ENCODE peak calls at places on chromosomes 5 and 9, in nine cellular contexts. One of them, this sample, is unnamed.

GRCh38 chr9:76699966-76700365 is 64.3 kb upstream of the PCA3 start:
- DNase-seq in epithelial cell of esophagus: peak
- DNase-seq in cardiac muscle cell: peak
- DNase-seq in GM23338: no peak
- DNase-seq in progenitor cell of endocrine pancreas: no peak
- DNase-seq in K562: no peak
- DNase-seq in glutamatergic neuron: no peak
- DNase-seq in heart right ventricle: no peak
- DNase-seq in CD4-positive, alpha-beta T cell: no peak
- DNase-seq in this sample: no peak

GRCh38 chr5:3033033-3033755 is 281.7 kb upstream of the IRX2 start:
- DNase-seq in heart right ventricle: no peak
- DNase-seq in GM23338: no peak
- DNase-seq in epithelial cell of esophagus: no peak
- DNase-seq in progenitor cell of endocrine pancreas: no peak
- DNase-seq in CD4-positive, alpha-beta T cell: no peak
- DNase-seq in glutamatergic neuron: no peak
- DNase-seq in cardiac muscle cell: no peak
- DNase-seq in K562: no peak
- DNase-seq in this sample: no peak

GRCh38 chr9:80147866-80148265 is 576.1 kb downstream of the TLE4 start:
- DNase-seq in epithelial cell of esophagus: no peak
- DNase-seq in K562: no peak
- DNase-seq in GM23338: no peak
- DNase-seq in cardiac muscle cell: no peak
- DNase-seq in CD4-positive, alpha-beta T cell: no peak
- DNase-seq in progenitor cell of endocrine pancreas: no peak
- DNase-seq in glutamatergic neuron: no peak
- DNase-seq in heart right ventricle: no peak
- DNase-seq in this sample: no peak

GRCh38 chr5:83426855-83427254 is 44.7 kb upstream of the VCAN start:
- DNase-seq in CD4-positive, alpha-beta T cell: no peak
- DNase-seq in glutamatergic neuron: no peak
- DNase-seq in K562: no peak
- DNase-seq in heart right ventricle: no peak
- DNase-seq in GM23338: no peak
- DNase-seq in progenitor cell of endocrine pancreas: no peak
- DNase-seq in epithelial cell of esophagus: no peak
- DNase-seq in cardiac muscle cell: no peak
- DNase-seq in this sample: peak

GRCh38 chr9:115847245-115847644 is 306.3 kb upstream of the PAPPA start:
- DNase-seq in heart right ventricle: no peak
- DNase-seq in cardiac muscle cell: peak
- DNase-seq in K562: no peak
- DNase-seq in GM23338: no peak
- DNase-seq in epithelial cell of esophagus: peak
- DNase-seq in CD4-positive, alpha-beta T cell: no peak
- DNase-seq in glutamatergic neuron: no peak
- DNase-seq in progenitor cell of endocrine pancreas: no peak
- DNase-seq in this sample: no peak

GRCh38 chr5:138336952-138337684 is 948 bp upstream of the FAM53C start:
- DNase-seq in heart right ventricle: peak
- DNase-seq in cardiac muscle cell: peak
- DNase-seq in glutamatergic neuron: peak
- DNase-seq in GM23338: peak
- DNase-seq in CD4-positive, alpha-beta T cell: no peak
- DNase-seq in progenitor cell of endocrine pancreas: peak
- DNase-seq in epithelial cell of esophagus: peak
- DNase-seq in K562: peak
- DNase-seq in this sample: no peak

GRCh38 chr9:21252727-21253547 is 13.1 kb upstream of the IFNA14 start:
- DNase-seq in heart right ventricle: peak
- DNase-seq in progenitor cell of endocrine pancreas: no peak
- DNase-seq in GM23338: peak
- DNase-seq in epithelial cell of esophagus: peak
- DNase-seq in glutamatergic neuron: peak
- DNase-seq in CD4-positive, alpha-beta T cell: no peak
- DNase-seq in cardiac muscle cell: peak
- DNase-seq in K562: no peak
- DNase-seq in this sample: peak

GRCh38 chr5:150436141-150436680 is 13.3 kb downstream of the RPS14 start:
- DNase-seq in heart right ventricle: peak
- DNase-seq in progenitor cell of endocrine pancreas: peak
- DNase-seq in GM23338: peak
- DNase-seq in glutamatergic neuron: peak
- DNase-seq in epithelial cell of esophagus: peak
- DNase-seq in K562: peak
- DNase-seq in cardiac muscle cell: peak
- DNase-seq in CD4-positive, alpha-beta T cell: peak
- DNase-seq in this sample: peak

GRCh38 chr5:5351288-5352089 is 71.0 kb upstream of the ICE1 start:
- DNase-seq in glutamatergic neuron: no peak
- DNase-seq in epithelial cell of esophagus: no peak
- DNase-seq in CD4-positive, alpha-beta T cell: no peak
- DNase-seq in GM23338: no peak
- DNase-seq in progenitor cell of endocrine pancreas: no peak
- DNase-seq in heart right ventricle: no peak
- DNase-seq in cardiac muscle cell: peak
- DNase-seq in K562: no peak
- DNase-seq in this sample: no peak

GRCh38 chr9:15277400-15278137 is 29.4 kb downstream of the TTC39B start:
- DNase-seq in K562: no peak
- DNase-seq in heart right ventricle: no peak
- DNase-seq in cardiac muscle cell: peak
- DNase-seq in progenitor cell of endocrine pancreas: no peak
- DNase-seq in epithelial cell of esophagus: peak
- DNase-seq in GM23338: peak
- DNase-seq in glutamatergic neuron: no peak
- DNase-seq in CD4-positive, alpha-beta T cell: no peak
- DNase-seq in this sample: peak

DNA sequence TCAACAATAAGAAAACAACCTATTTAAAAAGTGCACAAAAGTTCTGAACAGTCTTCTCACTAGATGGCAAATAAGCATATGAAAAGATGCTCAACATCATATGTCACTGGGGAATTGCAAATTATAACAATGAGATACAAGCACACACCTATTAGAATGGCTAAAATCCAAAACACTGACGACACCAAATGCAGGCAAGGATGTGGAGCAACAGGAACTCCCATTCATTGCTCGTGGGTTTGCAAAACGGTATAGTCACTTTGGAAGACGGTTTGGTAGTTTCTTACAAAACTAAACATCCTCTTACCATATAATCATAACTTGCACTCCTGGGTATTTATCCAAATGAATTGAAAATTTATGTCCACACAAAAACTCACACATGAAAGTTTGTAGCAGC is 100.9 kb upstream of the TBC1D2 start:
- DNase-seq in CD4-positive, alpha-beta T cell: no peak
- DNase-seq in glutamatergic neuron: no peak
- DNase-seq in heart right ventricle: no peak
- DNase-seq in progenitor cell of endocrine pancreas: no peak
- DNase-seq in cardiac muscle cell: peak
- DNase-seq in K562: no peak
- DNase-seq in epithelial cell of esophagus: no peak
- DNase-seq in GM23338: no peak
- DNase-seq in this sample: no peak
- TF ChIP-seq CTCF in CD4-positive, alpha-beta T cell: no peak
- TF ChIP-seq CTCF in glutamatergic neuron: no peak
- TF ChIP-seq CTCF in heart right ventricle: no peak
- TF ChIP-seq CTCF in progenitor cell of endocrine pancreas: no peak
- TF ChIP-seq CTCF in cardiac muscle cell: no peak
- TF ChIP-seq CTCF in K562: no peak
- TF ChIP-seq CTCF in epithelial cell of esophagus: no peak
- TF ChIP-seq CTCF in GM23338: no peak
- TF ChIP-seq CTCF in this sample: no peak

DNA sequence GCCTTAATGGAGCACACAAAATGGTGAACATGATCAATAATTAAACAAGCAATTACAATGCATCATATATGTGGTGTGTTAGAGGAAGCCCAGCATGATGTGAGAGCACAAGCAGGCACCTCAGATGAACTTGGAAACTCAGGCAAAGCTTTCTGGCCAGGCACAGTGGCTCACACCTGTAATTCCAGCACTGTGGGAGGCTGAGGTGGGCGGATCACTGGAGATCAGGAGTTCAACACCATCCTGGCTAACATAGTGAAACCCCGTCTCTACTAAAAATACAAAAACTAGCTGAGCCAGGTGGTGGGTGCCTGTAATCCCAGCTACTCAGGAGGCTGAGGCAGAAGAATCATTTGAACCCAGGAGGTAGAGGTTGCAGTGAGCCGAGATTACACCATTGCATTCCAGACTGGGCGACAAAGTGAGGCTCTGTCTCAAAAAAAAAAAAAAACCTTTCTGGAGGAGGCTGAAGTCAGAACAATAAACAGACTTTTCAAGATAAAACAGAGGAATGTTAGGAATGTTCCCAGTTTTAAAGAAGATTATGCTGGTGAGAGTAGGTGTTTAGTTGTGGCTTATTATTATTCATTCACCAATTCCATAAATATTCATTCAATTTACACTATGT is 159.4 kb downstream of the CEMIP2 start:
- DNase-seq in epithelial cell of esophagus: no peak
- DNase-seq in progenitor cell of endocrine pancreas: no peak
- DNase-seq in glutamatergic neuron: no peak
- DNase-seq in GM23338: peak
- DNase-seq in heart right ventricle: no peak
- DNase-seq in CD4-positive, alpha-beta T cell: no peak
- DNase-seq in K562: no peak
- DNase-seq in cardiac muscle cell: peak
- DNase-seq in this sample: no peak
- TF ChIP-seq CTCF in epithelial cell of esophagus: no peak
- TF ChIP-seq CTCF in progenitor cell of endocrine pancreas: no peak
- TF ChIP-seq CTCF in glutamatergic neuron: no peak
- TF ChIP-seq CTCF in GM23338: no peak
- TF ChIP-seq CTCF in heart right ventricle: no peak
- TF ChIP-seq CTCF in CD4-positive, alpha-beta T cell: no peak
- TF ChIP-seq CTCF in K562: no peak
- TF ChIP-seq CTCF in cardiac muscle cell: no peak
- TF ChIP-seq CTCF in this sample: no peak

DNA sequence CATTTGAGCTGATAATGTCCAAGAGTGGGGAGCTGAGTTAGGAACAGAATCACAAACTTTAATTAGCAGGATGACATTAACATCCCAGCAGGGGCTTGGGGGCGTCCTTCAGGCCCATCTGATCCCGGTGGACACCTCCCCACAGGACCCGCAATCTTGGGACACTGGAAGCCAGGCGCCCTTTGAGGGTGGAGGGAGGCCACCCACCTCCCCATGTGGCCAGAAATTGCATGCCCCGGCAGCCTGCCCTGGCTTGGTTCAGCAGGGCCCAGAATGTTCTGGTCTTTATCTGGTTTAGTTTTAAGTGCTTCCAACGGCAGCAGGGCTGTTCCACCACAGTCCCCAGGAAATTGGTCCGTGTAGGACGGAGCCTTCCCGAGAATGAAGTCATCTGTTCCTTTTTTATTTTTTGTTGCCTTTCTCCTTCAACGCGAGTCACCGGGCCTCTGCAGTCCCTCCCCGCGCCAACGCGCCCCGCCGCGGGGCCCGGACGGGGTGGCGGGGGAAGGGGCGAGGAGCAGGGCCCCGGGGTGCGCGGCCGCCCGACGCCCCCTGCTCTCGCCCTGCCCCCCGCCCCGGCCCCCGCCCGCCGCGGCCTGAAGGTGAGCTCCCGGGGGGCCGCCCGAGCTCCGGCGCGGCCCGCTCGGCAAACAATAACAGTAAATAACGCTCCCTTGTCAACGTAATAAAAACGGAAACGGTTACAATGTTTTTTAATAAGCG is 207.9 kb downstream of the C9orf50 start:
- DNase-seq in cardiac muscle cell: peak
- DNase-seq in progenitor cell of endocrine pancreas: no peak
- DNase-seq in K562: peak
- DNase-seq in CD4-positive, alpha-beta T cell: peak
- DNase-seq in GM23338: peak
- DNase-seq in heart right ventricle: peak
- DNase-seq in glutamatergic neuron: peak
- DNase-seq in epithelial cell of esophagus: peak
- DNase-seq in this sample: peak
- TF ChIP-seq CTCF in cardiac muscle cell: no peak
- TF ChIP-seq CTCF in progenitor cell of endocrine pancreas: no peak
- TF ChIP-seq CTCF in K562: no peak
- TF ChIP-seq CTCF in CD4-positive, alpha-beta T cell: no peak
- TF ChIP-seq CTCF in GM23338: no peak
- TF ChIP-seq CTCF in heart right ventricle: no peak
- TF ChIP-seq CTCF in glutamatergic neuron: no peak
- TF ChIP-seq CTCF in epithelial cell of esophagus: no peak
- TF ChIP-seq CTCF in this sample: no peak

GRCh38 chr5:180209137-180209581 is at the start of gene RASGEF1C:
- DNase-seq in GM23338: peak
- DNase-seq in cardiac muscle cell: peak
- DNase-seq in epithelial cell of esophagus: peak
- DNase-seq in glutamatergic neuron: peak
- DNase-seq in CD4-positive, alpha-beta T cell: peak
- DNase-seq in heart right ventricle: no peak
- DNase-seq in progenitor cell of endocrine pancreas: peak
- DNase-seq in K562: peak
- DNase-seq in this sample: peak

GRCh38 chr5:180208038-180208434 is 975 bp downstream of the RASGEF1C start:
- DNase-seq in GM23338: peak
- DNase-seq in K562: no peak
- DNase-seq in glutamatergic neuron: no peak
- DNase-seq in heart right ventricle: no peak
- DNase-seq in progenitor cell of endocrine pancreas: no peak
- DNase-seq in CD4-positive, alpha-beta T cell: no peak
- DNase-seq in cardiac muscle cell: no peak
- DNase-seq in epithelial cell of esophagus: no peak
- DNase-seq in this sample: no peak

GRCh38 chr5:180206993-180207392 is 2.0 kb downstream of the RASGEF1C start:
- DNase-seq in K562: no peak
- DNase-seq in progenitor cell of endocrine pancreas: no peak
- DNase-seq in cardiac muscle cell: no peak
- DNase-seq in GM23338: no peak
- DNase-seq in CD4-positive, alpha-beta T cell: no peak
- DNase-seq in heart right ventricle: no peak
- DNase-seq in epithelial cell of esophagus: no peak
- DNase-seq in glutamatergic neuron: no peak
- DNase-seq in this sample: no peak

GRCh38 chr5:180207593-180207992 is 1.4 kb downstream of the RASGEF1C start:
- DNase-seq in GM23338: peak
- DNase-seq in progenitor cell of endocrine pancreas: no peak
- DNase-seq in K562: no peak
- DNase-seq in heart right ventricle: no peak
- DNase-seq in cardiac muscle cell: no peak
- DNase-seq in glutamatergic neuron: peak
- DNase-seq in epithelial cell of esophagus: no peak
- DNase-seq in CD4-positive, alpha-beta T cell: no peak
- DNase-seq in this sample: no peak

DNA sequence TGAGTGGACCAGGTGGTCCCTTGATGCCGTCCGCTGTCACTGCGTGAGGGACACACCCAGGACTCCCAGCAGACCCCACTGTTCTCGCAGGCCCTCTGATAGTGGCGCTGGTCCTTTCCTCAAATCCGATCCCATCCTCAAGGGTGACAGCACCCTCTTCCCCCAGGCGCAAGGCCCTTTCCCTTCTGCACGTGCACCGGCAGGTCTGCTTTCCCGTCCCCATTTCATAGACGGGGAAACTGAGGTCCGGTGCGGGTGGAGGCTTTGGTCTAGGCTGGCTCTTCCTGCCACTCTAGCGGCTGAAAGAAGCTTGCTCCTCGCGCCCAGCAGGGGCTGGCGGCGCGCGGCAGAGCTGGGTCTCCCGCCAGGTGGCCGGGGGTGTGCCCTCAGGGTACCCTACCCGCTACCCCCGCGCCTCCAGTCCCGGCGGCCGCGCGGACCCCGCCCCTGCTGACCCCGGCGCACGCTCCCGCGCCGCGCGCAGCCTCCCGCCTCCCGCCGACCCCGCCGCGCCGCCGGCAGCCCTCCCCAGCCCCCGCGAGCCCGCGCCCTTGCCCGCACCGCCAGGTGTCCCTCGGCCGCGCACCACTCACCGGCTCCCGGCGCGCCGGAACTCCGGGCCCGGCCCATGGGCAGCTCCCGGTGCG is 453 bp downstream of the RASGEF1C start:
- DNase-seq in CD4-positive, alpha-beta T cell: no peak
- DNase-seq in cardiac muscle cell: peak
- DNase-seq in glutamatergic neuron: peak
- DNase-seq in GM23338: peak
- DNase-seq in progenitor cell of endocrine pancreas: no peak
- DNase-seq in K562: peak
- DNase-seq in epithelial cell of esophagus: no peak
- DNase-seq in heart right ventricle: no peak
- DNase-seq in this sample: no peak
- TF ChIP-seq CTCF in CD4-positive, alpha-beta T cell: no peak
- TF ChIP-seq CTCF in cardiac muscle cell: no peak
- TF ChIP-seq CTCF in glutamatergic neuron: no peak
- TF ChIP-seq CTCF in GM23338: no peak
- TF ChIP-seq CTCF in progenitor cell of endocrine pancreas: peak
- TF ChIP-seq CTCF in K562: peak
- TF ChIP-seq CTCF in epithelial cell of esophagus: no peak
- TF ChIP-seq CTCF in heart right ventricle: no peak
- TF ChIP-seq CTCF in this sample: no peak

This sample was measured in GM13976.